ENCODE peak calls at places on chromosomes 1 and 21, in five cellular contexts. One of them, this sample, is unnamed.
A peak's percentile ranks its signal among the peaks of the same experiment; 100 is the strongest.

GRCh38 chr1:24878775-24879742 is 51.0 kb downstream of the RUNX3 start:
- DNase-seq in AG04449: peak; percentile 21
- DNase-seq in tibial nerve: no peak
- DNase-seq in pancreas: no peak
- DNase-seq in HFF-Myc: peak; percentile 7
- DNase-seq in this sample: no peak

GRCh38 chr1:98468111-98468717 is 193.3 kb upstream of the SNX7 start:
- DNase-seq in pancreas: no peak
- DNase-seq in AG04449: peak; percentile 21
- DNase-seq in HFF-Myc: peak; percentile 43
- DNase-seq in tibial nerve: peak; percentile 43
- DNase-seq in this sample: peak; percentile 2

GRCh38 chr1:220278991-220279390 is 6.7 kb upstream of the RAB3GAP2 start:
- DNase-seq in pancreas: no peak
- DNase-seq in HFF-Myc: no peak
- DNase-seq in tibial nerve: no peak
- DNase-seq in AG04449: no peak
- DNase-seq in this sample: no peak

GRCh38 chr1:173202430-173203145 is 4.5 kb downstream of the TNFSF4 start:
- DNase-seq in pancreas: no peak
- DNase-seq in HFF-Myc: peak; percentile 59
- DNase-seq in tibial nerve: peak; percentile 71
- DNase-seq in AG04449: peak; percentile 69
- DNase-seq in this sample: no peak

GRCh38 chr21:28229811-28230210 is 762.9 kb downstream of the LTN1 start:
- DNase-seq in HFF-Myc: no peak
- DNase-seq in tibial nerve: no peak
- DNase-seq in AG04449: peak; percentile 45
- DNase-seq in pancreas: no peak
- DNase-seq in this sample: no peak

GRCh38 chr1:43466403-43466802 is 12.7 kb upstream of the HYI start:
- DNase-seq in tibial nerve: no peak
- DNase-seq in AG04449: no peak
- DNase-seq in pancreas: no peak
- DNase-seq in HFF-Myc: no peak
- DNase-seq in this sample: no peak

GRCh38 chr1:230926182-230926581 is 52.5 kb downstream of the TTC13 start:
- DNase-seq in AG04449: no peak
- DNase-seq in tibial nerve: no peak
- DNase-seq in pancreas: no peak
- DNase-seq in HFF-Myc: no peak
- DNase-seq in this sample: no peak

GRCh38 chr1:153779781-153780541 is 4.8 kb downstream of the SLC27A3 start:
- DNase-seq in pancreas: peak; percentile 59
- DNase-seq in tibial nerve: no peak
- DNase-seq in AG04449: no peak
- DNase-seq in HFF-Myc: no peak
- DNase-seq in this sample: no peak

GRCh38 chr1:206808615-206809014 is 36.3 kb upstream of the IL10 start:
- DNase-seq in pancreas: no peak
- DNase-seq in tibial nerve: peak; percentile 22
- DNase-seq in HFF-Myc: no peak
- DNase-seq in AG04449: no peak
- DNase-seq in this sample: no peak

GRCh38 chr1:44361478-44361877 is 6.4 kb upstream of the ERI3 start:
- DNase-seq in AG04449: no peak
- DNase-seq in pancreas: no peak
- DNase-seq in HFF-Myc: no peak
- DNase-seq in tibial nerve: no peak
- DNase-seq in this sample: no peak

GRCh38 chr1:7290971-7291970 is 479.8 kb upstream of the VAMP3 start:
- DNase-seq in tibial nerve: no peak
- DNase-seq in HFF-Myc: no peak
- DNase-seq in pancreas: no peak
- DNase-seq in AG04449: no peak
- DNase-seq in this sample: no peak

GRCh38 chr1:27316860-27317259 is 5.1 kb upstream of the TMEM222 start:
- DNase-seq in pancreas: no peak
- DNase-seq in tibial nerve: no peak
- DNase-seq in AG04449: no peak
- DNase-seq in HFF-Myc: no peak
- DNase-seq in this sample: no peak

GRCh38 chr21:45612096-45613019 is 31.2 kb upstream of the PCBP3 start:
- DNase-seq in AG04449: peak; percentile 16
- DNase-seq in HFF-Myc: no peak
- DNase-seq in pancreas: no peak
- DNase-seq in tibial nerve: no peak
- DNase-seq in this sample: no peak

GRCh38 chr1:236303675-236304074 is 21.9 kb upstream of the ERO1B start:
- DNase-seq in tibial nerve: no peak
- DNase-seq in HFF-Myc: no peak
- DNase-seq in pancreas: no peak
- DNase-seq in AG04449: no peak
- DNase-seq in this sample: peak; percentile 62

GRCh38 chr21:33286600-33287456 is 20.7 kb downstream of the IL10RB start:
- DNase-seq in tibial nerve: peak; percentile 33
- DNase-seq in HFF-Myc: peak; percentile 80
- DNase-seq in pancreas: no peak
- DNase-seq in AG04449: peak; percentile 12
- DNase-seq in this sample: no peak

GRCh38 chr1:110281363-110282290 is 57.5 kb upstream of the RBM15 start:
- DNase-seq in HFF-Myc: no peak
- DNase-seq in pancreas: no peak
- DNase-seq in tibial nerve: no peak
- DNase-seq in AG04449: no peak
- DNase-seq in this sample: no peak

GRCh38 chr1:152515454-152515823 is 1.2 kb downstream of the CRCT1 start:
- DNase-seq in HFF-Myc: no peak
- DNase-seq in tibial nerve: no peak
- DNase-seq in AG04449: no peak
- DNase-seq in pancreas: no peak
- DNase-seq in this sample: no peak

GRCh38 chr1:3664700-3665375 is 12.5 kb downstream of the TP73 start:
- DNase-seq in HFF-Myc: no peak
- DNase-seq in tibial nerve: no peak
- DNase-seq in AG04449: no peak
- DNase-seq in pancreas: no peak
- DNase-seq in this sample: no peak

GRCh38 chr1:91790296-91790851 is 95.6 kb downstream of the TGFBR3 start:
- DNase-seq in AG04449: no peak
- DNase-seq in HFF-Myc: no peak
- DNase-seq in tibial nerve: no peak
- DNase-seq in pancreas: no peak
- DNase-seq in this sample: no peak

GRCh38 chr1:46643368-46643775 is 24.8 kb downstream of the ATPAF1 start:
- DNase-seq in pancreas: no peak
- DNase-seq in tibial nerve: no peak
- DNase-seq in AG04449: peak; percentile 83
- DNase-seq in HFF-Myc: peak; percentile 67
- DNase-seq in this sample: no peak

GRCh38 chr1:86650065-86650464 is 54.3 kb upstream of the SH3GLB1 start:
- DNase-seq in pancreas: no peak
- DNase-seq in HFF-Myc: no peak
- DNase-seq in tibial nerve: no peak
- DNase-seq in AG04449: no peak
- DNase-seq in this sample: no peak

GRCh38 chr1:45928486-45929205 is 125.2 kb downstream of the MAST2 start:
- DNase-seq in AG04449: no peak
- DNase-seq in HFF-Myc: no peak
- DNase-seq in pancreas: no peak
- DNase-seq in tibial nerve: no peak
- DNase-seq in this sample: no peak

GRCh38 chr1:207844374-207844773 is 66.6 kb downstream of the CD34 start:
- DNase-seq in tibial nerve: no peak
- DNase-seq in HFF-Myc: no peak
- DNase-seq in AG04449: no peak
- DNase-seq in pancreas: no peak
- DNase-seq in this sample: no peak

GRCh38 chr1:39957299-39958020 is 2.5 kb downstream of the MFSD2A start:
- DNase-seq in tibial nerve: no peak
- DNase-seq in pancreas: no peak
- DNase-seq in HFF-Myc: no peak
- DNase-seq in AG04449: no peak
- DNase-seq in this sample: no peak

GRCh38 chr1:916173-917075 is 7.3 kb upstream of the SAMD11 start:
- DNase-seq in pancreas: peak; percentile 51
- DNase-seq in tibial nerve: no peak
- DNase-seq in AG04449: no peak
- DNase-seq in HFF-Myc: no peak
- DNase-seq in this sample: no peak

GRCh38 chr1:77218477-77219165 is 609 bp downstream of the PIGK start:
- DNase-seq in HFF-Myc: peak; percentile 2
- DNase-seq in tibial nerve: no peak
- DNase-seq in AG04449: no peak
- DNase-seq in pancreas: no peak
- DNase-seq in this sample: no peak

DNA sequence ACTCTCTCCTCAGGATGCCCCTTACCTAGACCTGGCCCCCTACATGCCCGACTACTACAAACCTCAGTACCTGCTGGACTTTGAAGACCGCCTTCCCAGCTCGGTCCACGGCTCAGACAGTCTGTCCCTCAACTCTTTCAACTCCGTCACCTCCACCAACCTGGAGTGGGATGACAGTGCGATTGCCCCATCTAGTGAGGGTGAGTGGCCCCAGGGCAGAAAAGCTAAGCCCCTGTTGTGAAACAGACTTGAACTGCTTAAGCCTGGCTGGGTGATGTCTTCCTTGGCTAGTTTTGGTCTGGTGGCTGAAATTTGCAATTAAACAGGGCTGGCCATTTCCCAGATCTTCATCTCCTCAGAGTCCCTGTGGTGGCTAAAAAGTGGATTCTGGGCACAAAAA is 16.3 kb upstream of the SLC25A34 start:
- DNase-seq in AG04449: no peak
- DNase-seq in pancreas: no peak
- DNase-seq in HFF-Myc: no peak
- DNase-seq in tibial nerve: no peak
- DNase-seq in this sample: no peak
- TF ChIP-seq CTCF in AG04449: no peak
- TF ChIP-seq CTCF in pancreas: no peak
- TF ChIP-seq CTCF in HFF-Myc: no peak
- TF ChIP-seq CTCF in tibial nerve: no peak
- TF ChIP-seq CTCF in this sample: no peak

GRCh38 chr21:42032968-42033367 is 22.8 kb upstream of the ZBTB21 start:
- DNase-seq in HFF-Myc: no peak
- DNase-seq in tibial nerve: no peak
- DNase-seq in pancreas: no peak
- DNase-seq in AG04449: no peak
- DNase-seq in this sample: no peak

GRCh38 chr21:42031816-42032215 is 21.7 kb upstream of the ZBTB21 start:
- DNase-seq in AG04449: no peak
- DNase-seq in tibial nerve: no peak
- DNase-seq in HFF-Myc: no peak
- DNase-seq in pancreas: no peak
- DNase-seq in this sample: no peak

GRCh38 chr21:42031241-42031640 is 21.1 kb upstream of the ZBTB21 start:
- DNase-seq in AG04449: no peak
- DNase-seq in HFF-Myc: no peak
- DNase-seq in tibial nerve: no peak
- DNase-seq in pancreas: no peak
- DNase-seq in this sample: no peak

GRCh38 chr21:42030311-42030710 is 20.2 kb upstream of the ZBTB21 start:
- DNase-seq in tibial nerve: no peak
- DNase-seq in pancreas: no peak
- DNase-seq in HFF-Myc: no peak
- DNase-seq in AG04449: no peak
- DNase-seq in this sample: no peak

GRCh38 chr21:42032266-42032665 is 22.1 kb upstream of the ZBTB21 start:
- DNase-seq in tibial nerve: no peak
- DNase-seq in pancreas: no peak
- DNase-seq in HFF-Myc: no peak
- DNase-seq in AG04449: no peak
- DNase-seq in this sample: no peak
- TF ChIP-seq CTCF in tibial nerve: no peak
- TF ChIP-seq CTCF in pancreas: no peak
- TF ChIP-seq CTCF in HFF-Myc: no peak
- TF ChIP-seq CTCF in AG04449: no peak
- TF ChIP-seq CTCF in this sample: no peak

GRCh38 chr1:192737311-192737710 is 71.5 kb upstream of the RGS2 start:
- DNase-seq in tibial nerve: no peak
- DNase-seq in HFF-Myc: no peak
- DNase-seq in AG04449: no peak
- DNase-seq in pancreas: no peak
- DNase-seq in this sample: no peak

GRCh38 chr1:192735298-192735697 is 73.5 kb upstream of the RGS2 start:
- DNase-seq in HFF-Myc: no peak
- DNase-seq in AG04449: no peak
- DNase-seq in pancreas: no peak
- DNase-seq in tibial nerve: no peak
- DNase-seq in this sample: no peak

GRCh38 chr1:192729500-192729899 is 79.3 kb upstream of the RGS2 start:
- DNase-seq in HFF-Myc: no peak
- DNase-seq in AG04449: no peak
- DNase-seq in pancreas: no peak
- DNase-seq in tibial nerve: no peak
- DNase-seq in this sample: no peak

GRCh38 chr1:192730206-192730605 is 78.6 kb upstream of the RGS2 start:
- DNase-seq in tibial nerve: no peak
- DNase-seq in pancreas: no peak
- DNase-seq in AG04449: no peak
- DNase-seq in HFF-Myc: no peak
- DNase-seq in this sample: no peak

DNA sequence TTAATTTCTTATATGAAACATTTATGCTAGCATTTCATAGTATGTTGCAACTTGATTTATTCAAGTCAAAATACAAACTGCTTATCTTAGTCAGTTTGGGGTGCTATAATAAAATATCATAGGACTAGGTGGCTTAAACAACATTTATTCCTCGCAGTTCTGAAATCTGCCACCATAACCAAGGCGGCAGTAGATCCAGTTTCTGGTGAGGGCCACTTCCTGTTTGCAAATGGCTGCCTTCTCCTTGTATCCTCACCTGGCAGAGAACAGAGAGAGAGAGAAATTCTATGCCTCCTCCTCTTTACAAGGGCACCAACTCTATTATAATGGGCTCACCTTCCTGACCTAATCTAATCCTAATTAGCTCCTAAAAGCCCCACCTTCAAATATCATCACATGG is 76.1 kb upstream of the RGS2 start:
- DNase-seq in tibial nerve: no peak
- DNase-seq in pancreas: no peak
- DNase-seq in AG04449: no peak
- DNase-seq in HFF-Myc: no peak
- DNase-seq in this sample: no peak
- TF ChIP-seq CTCF in tibial nerve: no peak
- TF ChIP-seq CTCF in pancreas: no peak
- TF ChIP-seq CTCF in AG04449: no peak
- TF ChIP-seq CTCF in HFF-Myc: peak; percentile 17
- TF ChIP-seq CTCF in this sample: no peak

DNA sequence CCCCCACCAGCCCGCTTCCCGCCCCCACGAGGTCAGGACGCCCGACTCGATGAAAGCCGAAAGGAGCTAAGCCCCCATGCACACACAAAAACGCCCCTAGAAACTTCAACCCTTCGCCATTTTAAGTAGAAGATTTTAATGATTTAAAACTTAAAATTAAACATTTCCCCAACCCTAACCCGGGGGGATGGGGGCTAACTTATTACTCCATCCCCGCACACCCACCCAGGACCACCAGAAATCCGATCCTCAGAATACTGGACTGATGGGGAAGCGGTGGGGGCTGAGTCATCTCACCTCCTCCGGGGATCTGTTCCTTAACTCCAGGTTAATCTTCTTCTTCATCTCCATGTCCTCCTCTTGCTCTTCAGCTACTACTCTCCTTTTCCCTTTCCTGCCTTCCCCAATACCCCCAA is 468 bp downstream of the ANP32E start:
- DNase-seq in HFF-Myc: no peak
- DNase-seq in pancreas: no peak
- DNase-seq in tibial nerve: peak; percentile 24
- DNase-seq in AG04449: no peak
- DNase-seq in this sample: no peak
- TF ChIP-seq CTCF in HFF-Myc: no peak
- TF ChIP-seq CTCF in pancreas: no peak
- TF ChIP-seq CTCF in tibial nerve: peak; percentile 6
- TF ChIP-seq CTCF in AG04449: no peak
- TF ChIP-seq CTCF in this sample: peak; percentile 17